ENCODE peak calls at places on chromosomes 7 and 10, in seven cellular contexts. V is HFFc6, P is IMR-90, G is right atrium auricular region, J is MCF 10A, Q is Panc1, T is heart right ventricle. S is an unnamed sample.

GRCh38 chr10:5891009-5891408 is 966 bp downstream of the FBH1 start:
- DNase-seq in P (no peak), G (no peak), T (no peak), V (no peak), Q (no peak), J (peak), S (no peak)

GRCh38 chr7:131011976-131012375 is 278.0 kb upstream of the KLF14 start:
- DNase-seq in J (peak), V (peak), T (no peak), Q (no peak), G (no peak), P (peak), S (no peak)

GRCh38 chr10:79303631-79304478 is 43.4 kb upstream of the PPIF start:
- DNase-seq in Q (no peak), J (no peak), T (no peak), P (no peak), G (no peak), V (no peak), S (no peak)

GRCh38 chr10:16984242-16984641 is 145.4 kb downstream of the CUBN start:
- DNase-seq in V (no peak), Q (no peak), G (no peak), J (no peak), P (no peak), T (no peak), S (no peak)

GRCh38 chr7:116284390-116284789 is 74.1 kb downstream of the TES start:
- DNase-seq in T (no peak), P (peak), V (no peak), Q (no peak), G (no peak), J (peak), S (no peak)

GRCh38 chr10:3803295-3803883 is 18.4 kb upstream of the KLF6 start:
- DNase-seq in G (no peak), V (no peak), J (no peak), Q (no peak), T (peak), P (peak), S (no peak)

GRCh38 chr7:5213286-5213645 is 23.2 kb downstream of the WIPI2 start:
- DNase-seq in J (no peak), T (no peak), P (no peak), G (no peak), Q (no peak), V (no peak), S (no peak)

GRCh38 chr7:147485660-147486210 is 1104.8 kb upstream of the C7orf33 start:
- DNase-seq in G (no peak), J (peak), V (no peak), P (no peak), T (no peak), Q (no peak), S (no peak)

GRCh38 chr7:108604685-108605077 is 35.0 kb downstream of the DNAJB9 start:
- DNase-seq in T (no peak), Q (no peak), J (no peak), P (no peak), V (no peak), G (no peak), S (no peak)

GRCh38 chr7:108598858-108599257 is 29.2 kb downstream of the DNAJB9 start:
- DNase-seq in P (no peak), G (no peak), J (no peak), V (no peak), T (no peak), Q (no peak), S (no peak)

GRCh38 chr7:108605582-108606173 is 36.0 kb downstream of the DNAJB9 start:
- DNase-seq in T (no peak), G (no peak), P (peak), J (no peak), V (no peak), Q (no peak), S (no peak)

GRCh38 chr7:108600399-108600798 is 30.7 kb downstream of the DNAJB9 start:
- DNase-seq in J (no peak), V (no peak), Q (no peak), G (no peak), T (no peak), P (no peak), S (no peak)

GRCh38 chr7:108603922-108604684 is 34.4 kb downstream of the DNAJB9 start:
- DNase-seq in Q (no peak), T (no peak), G (no peak), V (no peak), J (no peak), P (no peak), S (no peak)
- TF ChIP-seq CTCF in Q (no peak), T (no peak), G (no peak), V (no peak), J (no peak), P (no peak), S (no peak)

GRCh38 chr10:30188101-30188500 is 128.7 kb upstream of the JCAD start:
- DNase-seq in P (peak), J (no peak), V (no peak), Q (no peak), G (no peak), T (peak), S (no peak)
- TF ChIP-seq CTCF in P (no peak), J (no peak), V (no peak), Q (no peak), G (no peak), T (no peak), S (no peak)

GRCh38 chr7:37853468-37853867 is 5.1 kb downstream of the NME8 start:
- DNase-seq in G (no peak), Q (no peak), T (no peak), P (no peak), J (peak), V (no peak), S (no peak)
- TF ChIP-seq CTCF in G (no peak), Q (peak), T (peak), P (no peak), J (peak), V (peak), S (no peak)

DNA sequence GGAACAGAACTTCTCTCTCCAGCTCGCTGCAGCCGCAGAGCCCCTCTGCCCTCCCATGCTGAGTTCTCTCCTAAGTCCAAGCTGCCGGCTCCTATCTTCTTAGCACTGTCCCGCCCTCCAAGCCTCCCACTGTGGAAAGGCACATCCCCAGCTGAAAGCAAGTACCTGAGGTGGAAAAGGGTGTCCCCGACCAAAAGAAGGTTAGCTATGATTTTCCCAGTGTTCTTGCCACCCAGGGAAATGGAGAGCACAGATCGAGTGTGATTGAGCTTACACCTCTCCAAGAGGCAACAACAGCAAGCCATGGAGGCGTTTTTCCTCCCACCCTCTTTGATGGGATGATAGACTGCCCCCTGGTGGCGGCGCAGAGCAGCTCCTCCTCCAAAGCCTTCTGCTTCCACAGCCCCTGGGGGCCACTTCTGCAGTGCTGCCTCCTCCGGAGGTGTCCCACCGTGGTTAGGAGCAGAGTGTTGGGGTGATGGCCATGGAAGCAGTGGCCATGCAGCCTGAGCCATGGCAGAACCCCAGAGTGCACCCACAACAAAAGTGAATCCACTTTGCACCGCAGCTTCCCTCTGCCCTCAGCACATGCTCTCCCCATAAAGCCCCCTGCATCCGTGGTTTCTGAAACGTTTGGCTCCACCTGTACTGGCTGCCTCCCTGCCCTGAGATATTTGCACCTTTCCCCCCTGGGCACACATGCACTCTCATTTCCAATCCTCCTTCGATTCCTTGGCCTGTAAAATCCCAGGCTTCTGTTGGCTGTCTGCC is 143.1 kb upstream of the STK17A start:
- DNase-seq in P (peak), J (peak), Q (peak), V (peak), T (no peak), G (no peak), S (no peak)
- TF ChIP-seq CTCF in P (peak), J (peak), Q (peak), V (peak), T (peak), G (peak), S (peak)

GRCh38 chr7:39416866-39417265 is 149.3 kb upstream of the YAE1 start:
- DNase-seq in T (no peak), V (no peak), P (no peak), J (no peak), Q (no peak), G (no peak), S (no peak)

GRCh38 chr7:39415091-39415820 is 150.9 kb upstream of the YAE1 start:
- DNase-seq in P (no peak), Q (no peak), T (no peak), J (no peak), V (no peak), G (no peak), S (no peak)

GRCh38 chr7:39414669-39415035 is 151.6 kb upstream of the YAE1 start:
- DNase-seq in V (no peak), P (no peak), T (no peak), J (no peak), G (no peak), Q (no peak), S (no peak)

GRCh38 chr7:39413866-39414668 is 152.1 kb upstream of the YAE1 start:
- DNase-seq in P (peak), G (peak), J (no peak), V (no peak), T (peak), Q (no peak), S (no peak)

DNA sequence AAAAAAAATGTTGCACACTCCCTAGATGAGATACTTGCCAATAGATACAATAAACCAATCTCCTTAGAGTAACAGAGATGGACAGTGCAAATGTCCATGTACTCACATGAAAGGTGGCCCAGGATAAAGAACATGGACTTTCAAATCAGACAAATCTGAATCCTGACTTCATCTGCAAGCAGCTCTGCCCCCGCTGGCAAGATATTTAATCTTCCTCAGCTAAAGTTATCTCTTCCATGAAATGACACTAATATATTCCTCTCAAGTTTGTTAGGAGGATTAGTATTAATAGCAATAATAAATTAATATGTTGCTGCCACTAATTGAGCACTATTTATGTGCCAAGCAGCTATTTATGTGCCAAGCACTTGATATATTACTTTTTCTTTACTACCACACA is 148.6 kb upstream of the YAE1 start:
- DNase-seq in V (no peak), T (no peak), G (no peak), P (no peak), Q (no peak), J (no peak), S (no peak)
- TF ChIP-seq CTCF in V (no peak), T (no peak), G (no peak), P (no peak), Q (peak), J (no peak), S (no peak)